ENCODE peak calls at places on chromosomes 16 and 17, in seven cellular contexts. One of them, this sample, is unnamed.

GRCh38 chr17:35568561-35568960 is 7.9 kb upstream of the SLFN14 start:
- DNase-seq in non-pigmented ciliary epithelial cell: no peak
- DNase-seq in NCI-H1930: no peak
- DNase-seq in GM23338: peak; percentile 42
- DNase-seq in naive B cell: no peak
- DNase-seq in foreskin melanocyte: peak; percentile 61
- DNase-seq in cardiac muscle cell: peak; percentile 56
- DNase-seq in this sample: no peak

GRCh38 chr16:8818499-8819270 is 21.0 kb downstream of the PMM2 start:
- DNase-seq in non-pigmented ciliary epithelial cell: no peak
- DNase-seq in NCI-H1930: no peak
- DNase-seq in GM23338: no peak
- DNase-seq in naive B cell: no peak
- DNase-seq in foreskin melanocyte: no peak
- DNase-seq in cardiac muscle cell: no peak
- DNase-seq in this sample: no peak

GRCh38 chr17:82043507-82043906 is 6.0 kb upstream of the DCXR start:
- DNase-seq in non-pigmented ciliary epithelial cell: no peak
- DNase-seq in NCI-H1930: no peak
- DNase-seq in GM23338: peak; percentile 69
- DNase-seq in naive B cell: no peak
- DNase-seq in foreskin melanocyte: no peak
- DNase-seq in cardiac muscle cell: no peak
- DNase-seq in this sample: no peak

GRCh38 chr17:74737299-74738050 is 419 bp downstream of the RAB37 start:
- DNase-seq in non-pigmented ciliary epithelial cell: no peak
- DNase-seq in NCI-H1930: peak; percentile 12
- DNase-seq in GM23338: peak; percentile 92
- DNase-seq in naive B cell: peak; percentile 35
- DNase-seq in foreskin melanocyte: no peak
- DNase-seq in cardiac muscle cell: peak; percentile 51
- DNase-seq in this sample: no peak

GRCh38 chr16:53055603-53056527 is 1.1 kb downstream of the CHD9 start:
- DNase-seq in non-pigmented ciliary epithelial cell: peak; percentile 67
- DNase-seq in NCI-H1930: no peak
- DNase-seq in GM23338: peak; percentile 83
- DNase-seq in naive B cell: peak; percentile 21
- DNase-seq in foreskin melanocyte: peak; percentile 85
- DNase-seq in cardiac muscle cell: peak; percentile 96
- DNase-seq in this sample: no peak

GRCh38 chr17:45145035-45145389 is 3.3 kb upstream of the HEXIM1 start:
- DNase-seq in non-pigmented ciliary epithelial cell: no peak
- DNase-seq in NCI-H1930: no peak
- DNase-seq in GM23338: no peak
- DNase-seq in naive B cell: no peak
- DNase-seq in foreskin melanocyte: no peak
- DNase-seq in cardiac muscle cell: no peak
- DNase-seq in this sample: no peak

GRCh38 chr16:73058221-73058615 is 10.3 kb upstream of the ZFHX3 start:
- DNase-seq in non-pigmented ciliary epithelial cell: no peak
- DNase-seq in NCI-H1930: no peak
- DNase-seq in GM23338: peak; percentile 62
- DNase-seq in naive B cell: peak; percentile 44
- DNase-seq in foreskin melanocyte: no peak
- DNase-seq in cardiac muscle cell: peak; percentile 60
- DNase-seq in this sample: no peak

GRCh38 chr17:40355804-40356758 is 8.5 kb downstream of the GJD3 start:
- DNase-seq in non-pigmented ciliary epithelial cell: no peak
- DNase-seq in NCI-H1930: no peak
- DNase-seq in GM23338: no peak
- DNase-seq in naive B cell: no peak
- DNase-seq in foreskin melanocyte: no peak
- DNase-seq in cardiac muscle cell: no peak
- DNase-seq in this sample: no peak

GRCh38 chr17:68498479-68499326 is 13.5 kb upstream of the PRKAR1A start:
- DNase-seq in non-pigmented ciliary epithelial cell: no peak
- DNase-seq in NCI-H1930: no peak
- DNase-seq in GM23338: no peak
- DNase-seq in naive B cell: no peak
- DNase-seq in foreskin melanocyte: no peak
- DNase-seq in cardiac muscle cell: peak; percentile 68
- DNase-seq in this sample: no peak

GRCh38 chr16:18047761-18048160 is 288.8 kb downstream of the NPIPA8 start:
- DNase-seq in non-pigmented ciliary epithelial cell: no peak
- DNase-seq in NCI-H1930: no peak
- DNase-seq in GM23338: no peak
- DNase-seq in naive B cell: no peak
- DNase-seq in foreskin melanocyte: no peak
- DNase-seq in cardiac muscle cell: no peak
- DNase-seq in this sample: no peak

GRCh38 chr16:3509470-3509928 is 8.7 kb downstream of the CLUAP1 start:
- DNase-seq in non-pigmented ciliary epithelial cell: no peak
- DNase-seq in NCI-H1930: no peak
- DNase-seq in GM23338: no peak
- DNase-seq in naive B cell: no peak
- DNase-seq in foreskin melanocyte: no peak
- DNase-seq in cardiac muscle cell: no peak
- DNase-seq in this sample: no peak

GRCh38 chr16:22938647-22939046 is 124.7 kb downstream of the HS3ST2 start:
- DNase-seq in non-pigmented ciliary epithelial cell: no peak
- DNase-seq in NCI-H1930: no peak
- DNase-seq in GM23338: no peak
- DNase-seq in naive B cell: no peak
- DNase-seq in foreskin melanocyte: no peak
- DNase-seq in cardiac muscle cell: no peak
- DNase-seq in this sample: no peak

GRCh38 chr17:66834426-66834918 is 445 bp upstream of the CACNG5 start:
- DNase-seq in non-pigmented ciliary epithelial cell: no peak
- DNase-seq in NCI-H1930: no peak
- DNase-seq in GM23338: peak; percentile 4
- DNase-seq in naive B cell: no peak
- DNase-seq in foreskin melanocyte: no peak
- DNase-seq in cardiac muscle cell: no peak
- DNase-seq in this sample: no peak

GRCh38 chr16:69329369-69330285 is 761 bp downstream of the PDF start:
- DNase-seq in non-pigmented ciliary epithelial cell: no peak
- DNase-seq in NCI-H1930: no peak
- DNase-seq in GM23338: peak; percentile 45
- DNase-seq in naive B cell: no peak
- DNase-seq in foreskin melanocyte: no peak
- DNase-seq in cardiac muscle cell: no peak
- DNase-seq in this sample: no peak

GRCh38 chr16:29170393-29171239 is 185.8 kb downstream of the LAT start:
- DNase-seq in non-pigmented ciliary epithelial cell: no peak
- DNase-seq in NCI-H1930: no peak
- DNase-seq in GM23338: no peak
- DNase-seq in naive B cell: no peak
- DNase-seq in foreskin melanocyte: no peak
- DNase-seq in cardiac muscle cell: no peak
- DNase-seq in this sample: no peak

GRCh38 chr16:65415460-65415859 is 293.6 kb upstream of the CDH11 start:
- DNase-seq in non-pigmented ciliary epithelial cell: peak; percentile 55
- DNase-seq in NCI-H1930: no peak
- DNase-seq in GM23338: no peak
- DNase-seq in naive B cell: no peak
- DNase-seq in foreskin melanocyte: no peak
- DNase-seq in cardiac muscle cell: peak; percentile 15
- DNase-seq in this sample: peak; percentile 35

GRCh38 chr17:83180996-83181481 is 101.6 kb downstream of the METRNL start:
- DNase-seq in non-pigmented ciliary epithelial cell: no peak
- DNase-seq in NCI-H1930: no peak
- DNase-seq in GM23338: no peak
- DNase-seq in naive B cell: no peak
- DNase-seq in foreskin melanocyte: no peak
- DNase-seq in cardiac muscle cell: no peak
- DNase-seq in this sample: no peak

GRCh38 chr16:82963653-82964052 is 336.9 kb downstream of the CDH13 start:
- DNase-seq in non-pigmented ciliary epithelial cell: no peak
- DNase-seq in NCI-H1930: no peak
- DNase-seq in GM23338: no peak
- DNase-seq in naive B cell: no peak
- DNase-seq in foreskin melanocyte: no peak
- DNase-seq in cardiac muscle cell: no peak
- DNase-seq in this sample: no peak

GRCh38 chr17:45997166-45997565 is 1.9 kb upstream of the STH start:
- DNase-seq in non-pigmented ciliary epithelial cell: no peak
- DNase-seq in NCI-H1930: no peak
- DNase-seq in GM23338: no peak
- DNase-seq in naive B cell: no peak
- DNase-seq in foreskin melanocyte: no peak
- DNase-seq in cardiac muscle cell: no peak
- DNase-seq in this sample: no peak

GRCh38 chr17:81396722-81397313 is 1.6 kb downstream of the BAHCC1 start:
- DNase-seq in non-pigmented ciliary epithelial cell: no peak
- DNase-seq in NCI-H1930: peak; percentile 76
- DNase-seq in GM23338: peak; percentile 85
- DNase-seq in naive B cell: peak; percentile 44
- DNase-seq in foreskin melanocyte: no peak
- DNase-seq in cardiac muscle cell: peak; percentile 54
- DNase-seq in this sample: no peak

GRCh38 chr16:57245472-57246113 is 534 bp downstream of the ARL2BP start:
- DNase-seq in non-pigmented ciliary epithelial cell: no peak
- DNase-seq in NCI-H1930: no peak
- DNase-seq in GM23338: peak; percentile 48
- DNase-seq in naive B cell: no peak
- DNase-seq in foreskin melanocyte: no peak
- DNase-seq in cardiac muscle cell: no peak
- DNase-seq in this sample: no peak